ENCODE peak calls at places on chromosomes 2 and 18, in nine cellular contexts. Z is smooth muscle cell of the brain vasculature; N is nucleus accumbens; H is activated naive CD4-positive, alpha-beta T cell treated with anti-CD3 and anti-CD28 coated beads, Interleukin-2, amount 10 ng/mL, durations not matched to agents 7 days and 5 days; G is body of pancreas; K is GM23248; D is mammary epithelial cell; I is A549; B is AG09309. Q is an unnamed sample.

GRCh38 chr18:5628512-5629255 is 84.9 kb upstream of the EPB41L3 start:
- DNase-seq in G (peak; percentile 40), N (no peak), I (peak; percentile 14), B (no peak), Z (no peak), H (peak; percentile 28), D (peak; percentile 5), K (peak; percentile 65), Q (peak; percentile 5)

GRCh38 chr2:36507408-36507812 is 90.6 kb downstream of the FEZ2 start:
- DNase-seq in D (peak; percentile 35), B (no peak), Z (no peak), K (peak; percentile 62), N (peak; percentile 1), I (peak; percentile 72), G (peak; percentile 40), H (peak; percentile 51), Q (peak; percentile 67)

GRCh38 chr2:165251361-165251760 is 12.1 kb downstream of the SCN2A start:
- DNase-seq in K (no peak), D (no peak), Z (no peak), N (no peak), G (no peak), I (no peak), B (no peak), H (no peak), Q (no peak)

GRCh38 chr2:205771063-205771462 is 88.8 kb downstream of the NRP2 start:
- DNase-seq in I (peak; percentile 64), K (no peak), D (no peak), Z (no peak), B (no peak), H (no peak), G (no peak), N (no peak), Q (peak; percentile 83)

GRCh38 chr18:49464718-49465598 is 4.5 kb upstream of the DYM start:
- DNase-seq in H (no peak), G (no peak), D (no peak), N (no peak), B (no peak), Z (no peak), K (peak; percentile 10), I (peak; percentile 20), Q (no peak)

GRCh38 chr2:3223080-3223923 is 154.3 kb downstream of the EIPR1 start:
- DNase-seq in H (peak; percentile 59), B (no peak), Z (no peak), K (peak; percentile 53), G (no peak), D (peak; percentile 42), N (no peak), I (no peak), Q (peak; percentile 50)

GRCh38 chr2:26144953-26145680 is 27.8 kb upstream of the GAREM2 start:
- DNase-seq in D (peak; percentile 39), Z (peak; percentile 20), G (peak; percentile 68), I (peak; percentile 79), K (peak; percentile 68), N (peak; percentile 23), H (peak; percentile 75), B (peak; percentile 20), Q (peak; percentile 67)

GRCh38 chr2:197707316-197708213 is 2.4 kb downstream of the MARS2 start:
- DNase-seq in B (peak; percentile 28), K (peak; percentile 80), D (peak; percentile 43), I (peak; percentile 57), Z (no peak), H (no peak), G (peak; percentile 19), N (no peak), Q (peak; percentile 69)

GRCh38 chr2:165253178-165253577 is 14.0 kb downstream of the SCN2A start:
- DNase-seq in K (no peak), G (no peak), D (no peak), Z (no peak), N (no peak), I (no peak), B (no peak), H (no peak), Q (no peak)

GRCh38 chr18:14029512-14029911 is 102.7 kb downstream of the ZNF519 start:
- DNase-seq in Z (no peak), G (no peak), B (no peak), N (no peak), D (no peak), I (no peak), K (no peak), H (no peak), Q (no peak)

GRCh38 chr2:206150631-206151030 is 8.6 kb downstream of the NDUFS1 start:
- DNase-seq in D (no peak), K (no peak), B (no peak), Z (no peak), N (no peak), I (no peak), G (no peak), H (no peak), Q (no peak)

GRCh38 chr2:128286011-128286721 is 32.5 kb downstream of the HS6ST1 start:
- DNase-seq in B (no peak), K (no peak), I (no peak), D (no peak), Z (no peak), N (no peak), G (no peak), H (no peak), Q (peak; percentile 29)

GRCh38 chr2:151774506-151774905 is 40.2 kb upstream of the NEB start:
- DNase-seq in I (no peak), Z (no peak), G (no peak), H (no peak), B (peak; percentile 70), K (peak; percentile 83), N (no peak), D (peak; percentile 40), Q (peak; percentile 87)

GRCh38 chr2:226776104-226776503 is 23.5 kb downstream of the IRS1 start:
- DNase-seq in G (no peak), K (no peak), D (no peak), H (no peak), Z (no peak), N (no peak), I (no peak), B (no peak), Q (no peak)

GRCh38 chr2:104378853-104379374 is 475.0 kb upstream of the POU3F3 start:
- DNase-seq in G (peak; percentile 10), Z (no peak), B (no peak), I (peak; percentile 26), K (peak; percentile 30), H (peak; percentile 40), N (peak; percentile 25), D (no peak), Q (no peak)

GRCh38 chr2:144703852-144704324 is 184.0 kb upstream of the ZEB2 start:
- DNase-seq in Z (no peak), I (peak; percentile 53), N (no peak), D (peak; percentile 90), B (peak; percentile 39), K (peak; percentile 86), H (no peak), G (peak; percentile 60), Q (peak; percentile 84)

GRCh38 chr2:287471-287885 is 413 bp downstream of the ALKAL2 start:
- DNase-seq in N (no peak), D (no peak), K (peak; percentile 42), B (no peak), G (no peak), Z (no peak), I (no peak), H (no peak), Q (peak; percentile 37)

GRCh38 chr18:76459687-76460350 is 35.2 kb downstream of the ZNF516 start:
- DNase-seq in H (peak; percentile 1), N (no peak), I (peak; percentile 81), K (peak; percentile 99), D (peak; percentile 99), B (peak; percentile 100), G (peak; percentile 86), Z (peak; percentile 79), Q (peak; percentile 93)

GRCh38 chr2:180367831-180368230 is 360.7 kb upstream of the CWC22 start:
- DNase-seq in D (peak; percentile 78), H (no peak), G (peak; percentile 2), K (peak; percentile 70), Z (no peak), I (peak; percentile 68), B (no peak), N (no peak), Q (peak; percentile 3)

GRCh38 chr2:20542761-20543578 is 96.1 kb downstream of the RHOB start:
- DNase-seq in G (no peak), I (no peak), H (no peak), B (no peak), D (no peak), K (peak; percentile 89), Z (no peak), N (no peak), Q (peak; percentile 32)

GRCh38 chr2:233338046-233338445 is 16.2 kb upstream of the DGKD start:
- DNase-seq in B (no peak), K (no peak), G (no peak), I (no peak), D (no peak), N (no peak), Z (no peak), H (no peak), Q (no peak)

GRCh38 chr2:125684256-125684655 is 971.7 kb upstream of the GYPC start:
- DNase-seq in D (no peak), I (no peak), N (no peak), G (no peak), Z (no peak), H (no peak), B (no peak), K (no peak), Q (no peak)

GRCh38 chr2:200383380-200384110 is 77.1 kb downstream of the SPATS2L start:
- DNase-seq in Z (no peak), G (no peak), D (peak; percentile 56), I (no peak), B (peak; percentile 41), N (no peak), H (no peak), K (peak; percentile 72), Q (peak; percentile 92)

GRCh38 chr2:114022360-114023085 is 132.6 kb downstream of the ACTR3 start:
- DNase-seq in G (no peak), Z (no peak), H (no peak), B (peak; percentile 25), N (no peak), K (peak; percentile 85), D (peak; percentile 94), I (peak; percentile 43), Q (peak; percentile 12)

GRCh38 chr2:100242891-100243670 is 79.2 kb downstream of the LONRF2 start:
- DNase-seq in Z (no peak), B (no peak), K (peak; percentile 75), D (peak; percentile 15), N (peak; percentile 3), G (peak; percentile 72), H (peak; percentile 71), I (peak; percentile 51), Q (peak; percentile 58)

Q was measured in fibroblast of villous mesenchyme.